ENCODE peak calls at places on chromosomes 6 and 20, in four cellular contexts. B is activated CD4-positive, alpha-beta T cell treated with anti-CD3 and anti-CD28 coated beads, Interleukin-2, amount 50 U/mL, for 24 hours; I is HTR-8/SVneo; W is Peyer's patch. O is an unnamed sample.
A peak's percentile ranks its signal among the peaks of the same experiment; 100 is the strongest.

GRCh38 chr6:36985384-36985962 is 523 bp downstream of the MTCH1 start:
- DNase-seq in B (no peak), I (no peak), W (no peak), O (no peak)

GRCh38 chr6:47917202-47917601 is 135.4 kb downstream of the OPN5 start:
- DNase-seq in B (no peak), I (no peak), W (no peak), O (no peak)

GRCh38 chr6:143513410-143513809 is 1.9 kb upstream of the FUCA2 start:
- DNase-seq in B (no peak), I (peak; percentile 28), W (peak; percentile 73), O (peak; percentile 44)

GRCh38 chr20:51326241-51326819 is 216.2 kb downstream of the NFATC2 start:
- DNase-seq in B (no peak), I (peak; percentile 75), W (peak; percentile 58), O (peak; percentile 63)

GRCh38 chr20:63619086-63619485 is 7.8 kb downstream of the GMEB2 start:
- DNase-seq in B (no peak), I (no peak), W (no peak), O (no peak)

GRCh38 chr6:166751051-166751595 is 124.1 kb upstream of the RPS6KA2 start:
- DNase-seq in B (no peak), I (no peak), W (no peak), O (no peak)

GRCh38 chr6:129203190-129203900 is 320.4 kb downstream of the LAMA2 start:
- DNase-seq in B (no peak), I (no peak), W (no peak), O (no peak)

GRCh38 chr20:17680836-17681740 is 954 bp downstream of the RRBP1 start:
- DNase-seq in B (peak; percentile 57), I (peak; percentile 76), W (peak; percentile 92), O (peak; percentile 89)

GRCh38 chr6:111849298-111849697 is 24.0 kb downstream of the FYN start:
- DNase-seq in B (no peak), I (no peak), W (no peak), O (no peak)

GRCh38 chr6:116535109-116535508 is 10.4 kb downstream of the TRAPPC3L start:
- DNase-seq in B (no peak), I (no peak), W (no peak), O (no peak)